ENCODE peak calls at places on chromosomes 4 and X, in six cellular contexts. One of them, this sample, is unnamed.

GRCh38 chrX:50877310-50877709 is 33.2 kb upstream of the BMP15 start:
- DNase-seq in WTC11: no peak
- DNase-seq in endothelial cell of umbilical vein: no peak
- DNase-seq in K562: no peak
- DNase-seq in HepG2: no peak
- DNase-seq in H1: no peak
- DNase-seq in this sample: no peak

GRCh38 chrX:150063138-150063518 is 124.8 kb upstream of the EOLA2 start:
- DNase-seq in WTC11: no peak
- DNase-seq in endothelial cell of umbilical vein: no peak
- DNase-seq in K562: no peak
- DNase-seq in HepG2: no peak
- DNase-seq in H1: no peak
- DNase-seq in this sample: no peak

GRCh38 chr4:48079972-48080391 is 54.1 kb downstream of the TXK start:
- DNase-seq in WTC11: no peak
- DNase-seq in endothelial cell of umbilical vein: peak
- DNase-seq in K562: no peak
- DNase-seq in HepG2: no peak
- DNase-seq in H1: no peak
- DNase-seq in this sample: no peak

GRCh38 chr4:174260099-174260498 is 23.4 kb downstream of the FBXO8 start:
- DNase-seq in WTC11: no peak
- DNase-seq in endothelial cell of umbilical vein: no peak
- DNase-seq in K562: no peak
- DNase-seq in HepG2: peak
- DNase-seq in H1: no peak
- DNase-seq in this sample: peak

GRCh38 chrX:48003367-48003757 is 427 bp downstream of the ZNF182 start:
- DNase-seq in WTC11: no peak
- DNase-seq in endothelial cell of umbilical vein: no peak
- DNase-seq in K562: peak
- DNase-seq in HepG2: no peak
- DNase-seq in H1: no peak
- DNase-seq in this sample: no peak

GRCh38 chrX:781216-782211 is 150.9 kb downstream of the SHOX start:
- DNase-seq in WTC11: no peak
- DNase-seq in endothelial cell of umbilical vein: no peak
- DNase-seq in K562: no peak
- DNase-seq in HepG2: no peak
- DNase-seq in H1: no peak
- DNase-seq in this sample: no peak

GRCh38 chrX:71111141-71111843 is at the start of gene IL2RG:
- DNase-seq in WTC11: no peak
- DNase-seq in endothelial cell of umbilical vein: no peak
- DNase-seq in K562: peak
- DNase-seq in HepG2: no peak
- DNase-seq in H1: no peak
- DNase-seq in this sample: no peak

GRCh38 chrX:87409113-87409841 is 108.3 kb upstream of the KLHL4 start:
- DNase-seq in WTC11: no peak
- DNase-seq in endothelial cell of umbilical vein: peak
- DNase-seq in K562: peak
- DNase-seq in HepG2: peak
- DNase-seq in H1: no peak
- DNase-seq in this sample: peak

GRCh38 chr4:138053601-138054322 is 188.4 kb downstream of the SLC7A11 start:
- DNase-seq in WTC11: no peak
- DNase-seq in endothelial cell of umbilical vein: peak
- DNase-seq in K562: peak
- DNase-seq in HepG2: no peak
- DNase-seq in H1: no peak
- DNase-seq in this sample: peak

GRCh38 chrX:48576108-48576507 is 1.8 kb downstream of the RBM3 start:
- DNase-seq in WTC11: no peak
- DNase-seq in endothelial cell of umbilical vein: no peak
- DNase-seq in K562: no peak
- DNase-seq in HepG2: no peak
- DNase-seq in H1: no peak
- DNase-seq in this sample: no peak

GRCh38 chrX:55161581-55161980 is 58.6 kb upstream of the PAGE5 start:
- DNase-seq in WTC11: no peak
- DNase-seq in endothelial cell of umbilical vein: no peak
- DNase-seq in K562: no peak
- DNase-seq in HepG2: no peak
- DNase-seq in H1: no peak
- DNase-seq in this sample: no peak

GRCh38 chrX:112820364-112821308 is 20.0 kb downstream of the AMOT start:
- DNase-seq in WTC11: no peak
- DNase-seq in endothelial cell of umbilical vein: no peak
- DNase-seq in K562: no peak
- DNase-seq in HepG2: no peak
- DNase-seq in H1: no peak
- DNase-seq in this sample: no peak

GRCh38 chr4:11428161-11428700 is 463 bp downstream of the HS3ST1 start:
- DNase-seq in WTC11: peak
- DNase-seq in endothelial cell of umbilical vein: no peak
- DNase-seq in K562: no peak
- DNase-seq in HepG2: no peak
- DNase-seq in H1: no peak
- DNase-seq in this sample: no peak

GRCh38 chr4:123555500-123556273 is 159.1 kb downstream of the SPRY1 start:
- DNase-seq in WTC11: no peak
- DNase-seq in endothelial cell of umbilical vein: peak
- DNase-seq in K562: peak
- DNase-seq in HepG2: peak
- DNase-seq in H1: no peak
- DNase-seq in this sample: peak

GRCh38 chr4:31089815-31090214 is 369.6 kb downstream of the PCDH7 start:
- DNase-seq in WTC11: no peak
- DNase-seq in endothelial cell of umbilical vein: peak
- DNase-seq in K562: no peak
- DNase-seq in HepG2: no peak
- DNase-seq in H1: no peak
- DNase-seq in this sample: no peak

GRCh38 chr4:55435136-55435535 is 39.4 kb downstream of the TMEM165 start:
- DNase-seq in WTC11: no peak
- DNase-seq in endothelial cell of umbilical vein: peak
- DNase-seq in K562: peak
- DNase-seq in HepG2: no peak
- DNase-seq in H1: no peak
- DNase-seq in this sample: no peak

GRCh38 chr4:149999485-150000074 is 78.7 kb upstream of the DCLK2 start:
- DNase-seq in WTC11: no peak
- DNase-seq in endothelial cell of umbilical vein: peak
- DNase-seq in K562: peak
- DNase-seq in HepG2: peak
- DNase-seq in H1: no peak
- DNase-seq in this sample: peak

GRCh38 chrX:63664741-63665140 is 120.3 kb downstream of the ARHGEF9 start:
- DNase-seq in WTC11: no peak
- DNase-seq in endothelial cell of umbilical vein: no peak
- DNase-seq in K562: no peak
- DNase-seq in HepG2: no peak
- DNase-seq in H1: no peak
- DNase-seq in this sample: no peak

GRCh38 chr4:87896020-87896621 is 63.4 kb downstream of the MEPE start:
- DNase-seq in WTC11: no peak
- DNase-seq in endothelial cell of umbilical vein: peak
- DNase-seq in K562: no peak
- DNase-seq in HepG2: peak
- DNase-seq in H1: peak
- DNase-seq in this sample: peak

GRCh38 chr4:137069473-137069872 is 462.8 kb downstream of the PCDH18 start:
- DNase-seq in WTC11: no peak
- DNase-seq in endothelial cell of umbilical vein: no peak
- DNase-seq in K562: no peak
- DNase-seq in HepG2: no peak
- DNase-seq in H1: no peak
- DNase-seq in this sample: no peak

GRCh38 chr4:125313989-125314602 is 659 bp upstream of the FAT4 start:
- DNase-seq in WTC11: no peak
- DNase-seq in endothelial cell of umbilical vein: no peak
- DNase-seq in K562: no peak
- DNase-seq in HepG2: peak
- DNase-seq in H1: no peak
- DNase-seq in this sample: no peak

GRCh38 chrX:3806630-3807029 is 93.2 kb upstream of the PRKX start:
- DNase-seq in WTC11: no peak
- DNase-seq in endothelial cell of umbilical vein: no peak
- DNase-seq in K562: peak
- DNase-seq in HepG2: no peak
- DNase-seq in H1: no peak
- DNase-seq in this sample: no peak

GRCh38 chr4:3369781-3370660 is 71.7 kb upstream of the HGFAC start:
- DNase-seq in WTC11: no peak
- DNase-seq in endothelial cell of umbilical vein: peak
- DNase-seq in K562: no peak
- DNase-seq in HepG2: no peak
- DNase-seq in H1: no peak
- DNase-seq in this sample: no peak

GRCh38 chrX:38129366-38129765 is 91.3 kb downstream of the SRPX start:
- DNase-seq in WTC11: no peak
- DNase-seq in endothelial cell of umbilical vein: no peak
- DNase-seq in K562: no peak
- DNase-seq in HepG2: no peak
- DNase-seq in H1: no peak
- DNase-seq in this sample: no peak

GRCh38 chrX:38127961-38128360 is 92.7 kb downstream of the SRPX start:
- DNase-seq in WTC11: no peak
- DNase-seq in endothelial cell of umbilical vein: no peak
- DNase-seq in K562: no peak
- DNase-seq in HepG2: no peak
- DNase-seq in H1: no peak
- DNase-seq in this sample: no peak

GRCh38 chrX:38126179-38126578 is 94.5 kb downstream of the SRPX start:
- DNase-seq in WTC11: no peak
- DNase-seq in endothelial cell of umbilical vein: peak
- DNase-seq in K562: no peak
- DNase-seq in HepG2: no peak
- DNase-seq in H1: no peak
- DNase-seq in this sample: no peak

GRCh38 chrX:38124000-38124399 is 96.7 kb downstream of the SRPX start:
- DNase-seq in WTC11: no peak
- DNase-seq in endothelial cell of umbilical vein: peak
- DNase-seq in K562: no peak
- DNase-seq in HepG2: no peak
- DNase-seq in H1: no peak
- DNase-seq in this sample: no peak
- TF ChIP-seq JUN in WTC11: no peak
- TF ChIP-seq JUN in endothelial cell of umbilical vein: no peak
- TF ChIP-seq JUN in K562: no peak
- TF ChIP-seq JUN in HepG2: no peak
- TF ChIP-seq JUN in H1: no peak
- TF ChIP-seq JUN in this sample: no peak

GRCh38 chrX:2767631-2768455 is 16.0 kb downstream of the XG start:
- DNase-seq in WTC11: peak
- DNase-seq in endothelial cell of umbilical vein: no peak
- DNase-seq in K562: no peak
- DNase-seq in HepG2: peak
- DNase-seq in H1: no peak
- DNase-seq in this sample: peak
- TF ChIP-seq JUN in WTC11: no peak
- TF ChIP-seq JUN in endothelial cell of umbilical vein: no peak
- TF ChIP-seq JUN in K562: no peak
- TF ChIP-seq JUN in HepG2: no peak
- TF ChIP-seq JUN in H1: no peak
- TF ChIP-seq JUN in this sample: no peak

GRCh38 chr4:85024671-85025070 is 58.2 kb upstream of the WDFY3 start:
- DNase-seq in WTC11: no peak
- DNase-seq in endothelial cell of umbilical vein: no peak
- DNase-seq in K562: no peak
- DNase-seq in HepG2: no peak
- DNase-seq in H1: no peak
- DNase-seq in this sample: no peak

GRCh38 chr4:85029453-85029852 is 63.0 kb upstream of the WDFY3 start:
- DNase-seq in WTC11: no peak
- DNase-seq in endothelial cell of umbilical vein: no peak
- DNase-seq in K562: no peak
- DNase-seq in HepG2: no peak
- DNase-seq in H1: no peak
- DNase-seq in this sample: no peak

GRCh38 chr4:85030156-85030555 is 63.7 kb upstream of the WDFY3 start:
- DNase-seq in WTC11: no peak
- DNase-seq in endothelial cell of umbilical vein: no peak
- DNase-seq in K562: no peak
- DNase-seq in HepG2: no peak
- DNase-seq in H1: no peak
- DNase-seq in this sample: no peak

DNA sequence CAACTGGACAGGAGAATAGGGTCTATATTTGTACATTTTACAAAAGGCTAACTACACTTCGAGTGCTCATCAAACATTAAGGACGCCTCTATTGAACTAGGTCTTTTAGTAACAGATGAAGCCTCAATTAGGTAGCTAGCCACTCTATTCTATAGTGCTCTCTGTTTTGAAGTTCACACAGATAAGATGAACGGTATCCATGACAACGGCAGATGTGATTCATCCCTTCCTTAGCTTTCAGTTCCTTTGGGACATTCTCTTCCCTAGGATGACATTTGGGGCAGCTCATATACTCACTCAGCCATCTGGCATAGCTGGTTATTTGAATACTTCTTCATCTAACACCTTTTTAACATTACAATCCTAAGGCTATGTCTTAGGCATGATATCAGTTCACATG is 62.4 kb upstream of the WDFY3 start:
- DNase-seq in WTC11: no peak
- DNase-seq in endothelial cell of umbilical vein: no peak
- DNase-seq in K562: peak
- DNase-seq in HepG2: no peak
- DNase-seq in H1: no peak
- DNase-seq in this sample: peak
- TF ChIP-seq JUN in WTC11: no peak
- TF ChIP-seq JUN in endothelial cell of umbilical vein: no peak
- TF ChIP-seq JUN in K562: no peak
- TF ChIP-seq JUN in HepG2: no peak
- TF ChIP-seq JUN in H1: no peak
- TF ChIP-seq JUN in this sample: no peak

DNA sequence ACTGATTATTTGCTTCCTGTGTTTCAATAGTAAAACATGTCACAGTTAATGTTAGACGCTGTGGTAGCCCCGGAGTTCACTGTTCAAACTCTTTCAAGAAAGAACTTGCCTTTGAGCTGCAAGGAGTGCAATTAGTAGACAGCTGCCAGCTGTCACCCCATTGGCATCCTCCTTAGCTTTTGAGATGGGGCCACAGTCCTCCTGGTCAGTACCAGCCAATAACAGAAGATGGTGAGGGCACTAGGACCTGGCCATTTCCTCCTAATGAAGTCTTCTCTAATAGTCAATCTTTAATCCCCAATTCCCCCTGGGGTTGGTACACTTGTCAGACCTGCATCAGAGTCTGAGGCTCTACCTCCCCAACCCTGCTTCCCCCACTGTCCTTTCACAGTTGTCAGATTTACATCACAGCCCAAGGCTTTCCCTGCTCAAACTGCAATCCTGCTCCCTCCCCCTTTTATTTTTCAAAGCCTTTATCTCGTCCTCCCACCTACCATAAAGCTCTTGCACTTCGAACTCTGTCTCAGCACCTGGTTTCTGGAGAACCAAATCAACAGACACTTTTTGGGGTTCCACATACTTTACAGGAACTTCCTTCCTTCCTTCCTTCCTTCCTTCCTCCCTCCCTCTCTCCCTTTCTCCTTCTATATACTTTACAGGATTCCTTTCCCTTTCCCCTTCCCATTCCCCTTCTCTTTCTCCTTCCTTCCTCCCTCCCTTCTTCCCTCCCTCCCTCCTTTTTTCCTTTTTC is 182.0 kb downstream of the RASL11B start:
- DNase-seq in WTC11: no peak
- DNase-seq in endothelial cell of umbilical vein: no peak
- DNase-seq in K562: peak
- DNase-seq in HepG2: no peak
- DNase-seq in H1: no peak
- DNase-seq in this sample: no peak
- TF ChIP-seq JUN in WTC11: no peak
- TF ChIP-seq JUN in endothelial cell of umbilical vein: no peak
- TF ChIP-seq JUN in K562: no peak
- TF ChIP-seq JUN in HepG2: no peak
- TF ChIP-seq JUN in H1: no peak
- TF ChIP-seq JUN in this sample: no peak